ENCODE peak calls at places on chromosomes 7 and 10, in four cellular contexts. Z, M, F and T are unnamed samples.

GRCh38 chr10:103828107-103828506 is 27.3 kb downstream of the SH3PXD2A start:
- DNase-seq in Z (no peak), M (no peak), F (no peak), T (no peak)

GRCh38 chr10:11515596-11516418 is 95.6 kb downstream of the USP6NL start:
- DNase-seq in Z (peak; percentile 68), M (peak; percentile 67), F (peak; percentile 56), T (peak; percentile 28)

GRCh38 chr7:90681336-90682019 is 85.4 kb downstream of the CDK14 start:
- DNase-seq in Z (no peak), M (no peak), F (no peak), T (no peak)

GRCh38 chr7:75712517-75713361 is 26.0 kb downstream of the HIP1 start:
- DNase-seq in Z (no peak), M (no peak), F (no peak), T (no peak)

GRCh38 chr10:73916761-73917470 is 6.0 kb downstream of the PLAU start:
- DNase-seq in Z (no peak), M (no peak), F (no peak), T (no peak)

GRCh38 chr10:69979177-69979576 is 73.5 kb upstream of the MACROH2A2 start:
- DNase-seq in Z (no peak), M (no peak), F (no peak), T (no peak)

GRCh38 chr10:88117227-88117626 is 253.8 kb downstream of the PTEN start:
- DNase-seq in Z (no peak), M (no peak), F (no peak), T (no peak)

GRCh38 chr10:1735562-1735961 is 1.8 kb downstream of the ADARB2 start:
- DNase-seq in Z (no peak), M (no peak), F (no peak), T (no peak)

GRCh38 chr7:1908823-1909420 is 238.8 kb downstream of the ELFN1 start:
- DNase-seq in Z (no peak), M (no peak), F (no peak), T (no peak)

GRCh38 chr7:124031919-124032318 is 948 bp downstream of the TMEM229A start:
- DNase-seq in Z (no peak), M (no peak), F (no peak), T (no peak)

GRCh38 chr10:12196531-12197211 is 683 bp downstream of the CDC123 start:
- DNase-seq in Z (no peak), M (no peak), F (no peak), T (no peak)

GRCh38 chr10:86655173-86655540 is 810 bp downstream of the OPN4 start:
- DNase-seq in Z (no peak), M (no peak), F (no peak), T (no peak)

GRCh38 chr10:86653987-86654386 is 360 bp upstream of the OPN4 start:
- DNase-seq in Z (no peak), M (no peak), F (no peak), T (no peak)

GRCh38 chr10:86655596-86655995 is 1.2 kb downstream of the OPN4 start:
- DNase-seq in Z (no peak), M (no peak), F (no peak), T (no peak)

GRCh38 chr10:86653379-86653778 is 968 bp upstream of the OPN4 start:
- DNase-seq in Z (no peak), M (no peak), F (no peak), T (no peak)

GRCh38 chr10:86654411-86655172 is at the start of gene OPN4:
- DNase-seq in Z (no peak), M (no peak), F (no peak), T (no peak)
- TF ChIP-seq POLR2AphosphoS2 in Z (no peak), M (no peak), F (no peak), T (no peak)

DNA sequence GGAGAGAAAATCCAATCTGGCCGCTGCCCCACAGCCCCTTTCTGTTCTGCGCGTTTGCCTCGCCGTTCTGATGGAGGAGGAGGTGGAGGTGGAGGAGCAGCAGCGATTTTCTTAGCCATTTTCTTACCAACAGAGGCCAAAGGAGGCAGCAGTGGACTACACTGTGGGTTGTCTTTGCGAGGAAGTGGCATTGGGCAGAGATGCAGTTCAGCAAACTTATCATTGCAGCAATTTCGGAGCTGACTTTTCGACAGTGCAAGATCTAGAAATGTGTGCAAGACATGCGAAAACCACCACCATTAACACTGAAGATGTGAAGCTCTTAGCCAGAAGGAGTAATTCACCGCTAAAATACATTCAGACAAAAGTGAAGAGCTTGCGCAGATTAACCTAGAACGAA is 1.9 kb upstream of the ARL4A start:
- DNase-seq in Z (no peak), M (no peak), F (no peak), T (peak; percentile 71)
- TF ChIP-seq CHD4 in Z (no peak), M (no peak), F (no peak), T (no peak)

GRCh38 chr7:130299909-130300308 is 6.9 kb downstream of the CPA4 start:
- DNase-seq in Z (no peak), M (no peak), F (no peak), T (no peak)
- TF ChIP-seq RAD21 in Z (no peak), M (no peak), F (no peak), T (no peak)

DNA sequence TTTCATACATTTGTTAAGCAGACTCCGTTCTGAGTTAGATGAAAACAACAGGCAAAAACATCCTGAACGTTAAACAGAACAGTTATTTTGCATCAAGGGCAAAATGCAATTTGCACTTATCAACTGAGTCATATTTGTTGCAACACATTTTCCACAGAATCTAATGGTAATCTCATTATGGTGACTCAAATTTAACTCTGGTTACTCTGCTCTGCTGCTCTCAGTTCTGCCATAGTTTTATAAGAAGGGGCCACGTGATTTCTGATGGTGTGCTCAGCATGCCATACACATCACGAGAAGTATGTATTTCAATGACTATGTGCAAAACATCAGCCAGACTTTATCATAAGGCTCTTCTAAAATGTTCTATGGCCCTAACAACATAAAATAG is 148.8 kb downstream of the CHCHD3 start:
- DNase-seq in Z (no peak), M (no peak), F (no peak), T (no peak)
- TF ChIP-seq POLR2AphosphoS2 in Z (no peak), M (no peak), F (no peak), T (no peak)

GRCh38 chr7:130363156-130363847 is 17.0 kb upstream of the CPA1 start:
- DNase-seq in Z (peak; percentile 76), M (no peak), F (no peak), T (peak; percentile 76)
- TF ChIP-seq CHD4 in Z (no peak), M (no peak), F (no peak), T (no peak)

GRCh38 chr7:88402529-88402928 is 95.8 kb upstream of the STEAP4 start:
- DNase-seq in Z (no peak), M (no peak), F (no peak), T (no peak)

GRCh38 chr7:88396295-88396947 is 89.7 kb upstream of the STEAP4 start:
- DNase-seq in Z (no peak), M (no peak), F (no peak), T (no peak)

GRCh38 chr7:88396948-88397322 is 90.2 kb upstream of the STEAP4 start:
- DNase-seq in Z (no peak), M (no peak), F (no peak), T (no peak)

GRCh38 chr7:88399036-88399435 is 92.3 kb upstream of the STEAP4 start:
- DNase-seq in Z (no peak), M (no peak), F (no peak), T (no peak)

DNA sequence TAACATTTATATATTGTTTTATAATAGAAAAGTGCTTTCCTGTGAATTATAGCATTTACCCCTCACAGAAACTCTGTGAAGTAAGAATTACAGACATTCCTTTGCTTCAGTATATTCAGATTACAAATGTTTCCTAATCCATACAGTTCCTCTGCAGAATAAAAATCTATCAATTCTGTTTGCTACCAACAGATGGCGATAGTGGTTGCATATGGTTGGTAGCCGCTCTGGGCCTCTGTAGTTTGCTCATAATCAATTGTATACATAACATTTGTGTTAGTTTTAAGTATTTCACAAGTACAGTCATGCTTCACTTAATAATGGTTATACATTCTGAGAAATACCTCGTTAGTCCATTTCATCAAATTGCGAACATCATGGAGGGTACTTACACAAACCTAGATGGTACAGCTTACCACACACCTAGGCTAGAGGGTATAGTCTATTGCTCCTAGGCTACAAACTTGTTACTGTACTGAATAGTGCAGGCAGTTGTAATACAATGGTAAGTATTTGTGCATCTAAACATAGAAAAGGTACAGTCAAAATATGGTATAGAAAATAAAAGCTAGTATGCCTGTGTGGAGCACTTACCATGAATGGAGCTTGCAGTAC is 94.4 kb upstream of the STEAP4 start:
- DNase-seq in Z (peak; percentile 14), M (no peak), F (peak; percentile 13), T (peak; percentile 22)
- TF ChIP-seq RAD21 in Z (no peak), M (peak; percentile 56), F (peak; percentile 40), T (no peak)